ENCODE peak calls at places on chromosome 1, in five cellular contexts. P is ovary, W is esophagus muscularis mucosa, V is lower lobe of right lung, E is psoas muscle. C is an unnamed sample.

GRCh38 chr1:171844381-171844780 is 3.1 kb downstream of the DNM3 start:
- DNase-seq in E (no peak), P (no peak), W (no peak), V (no peak), C (no peak)

GRCh38 chr1:246784621-246785535 is 60.7 kb downstream of the SCCPDH start:
- DNase-seq in E (no peak), V (no peak), W (no peak), P (no peak), C (no peak)

GRCh38 chr1:162899422-162900168 is 38.6 kb upstream of the CCDC190 start:
- DNase-seq in P (no peak), W (no peak), E (no peak), V (no peak), C (peak; percentile 91)

GRCh38 chr1:154865442-154866256 is 4.4 kb downstream of the KCNN3 start:
- DNase-seq in W (no peak), V (no peak), E (peak; percentile 67), P (no peak), C (no peak)

GRCh38 chr1:108749081-108749480 is 2.6 kb downstream of the STXBP3 start:
- DNase-seq in E (no peak), P (no peak), W (no peak), V (no peak), C (no peak)

GRCh38 chr1:100736766-100737165 is 17.2 kb downstream of the VCAM1 start:
- DNase-seq in W (no peak), E (no peak), V (no peak), P (no peak), C (no peak)

GRCh38 chr1:112722601-112723510 is 7.7 kb upstream of the PPM1J start:
- DNase-seq in P (no peak), E (no peak), V (no peak), W (no peak), C (no peak)

GRCh38 chr1:179094826-179095225 is 13.0 kb downstream of the TOR3A start:
- DNase-seq in V (no peak), P (no peak), E (no peak), W (no peak), C (no peak)

GRCh38 chr1:92538048-92538412 is 51.3 kb upstream of the GFI1 start:
- DNase-seq in W (no peak), E (no peak), P (no peak), V (no peak), C (no peak)

GRCh38 chr1:156465747-156466365 is 34.7 kb downstream of the MEF2D start:
- DNase-seq in W (no peak), P (no peak), E (no peak), V (no peak), C (no peak)
- TF ChIP-seq CTCF in W (no peak), P (no peak), E (no peak), V (no peak), C (no peak)

GRCh38 chr1:29237906-29238600 is 1.7 kb downstream of the PTPRU start:
- DNase-seq in P (peak; percentile 61), E (peak; percentile 86), V (peak; percentile 70), W (no peak), C (no peak)

GRCh38 chr1:29236993-29237905 is 927 bp downstream of the PTPRU start:
- DNase-seq in W (no peak), P (peak; percentile 65), V (peak; percentile 74), E (peak; percentile 76), C (no peak)

GRCh38 chr1:29239142-29239541 is 2.8 kb downstream of the PTPRU start:
- DNase-seq in E (no peak), W (no peak), V (peak; percentile 80), P (no peak), C (peak; percentile 42)

GRCh38 chr1:29240400-29240837 is 4.1 kb downstream of the PTPRU start:
- DNase-seq in E (no peak), P (no peak), V (no peak), W (no peak), C (no peak)

GRCh38 chr1:29238601-29238964 is 2.3 kb downstream of the PTPRU start:
- DNase-seq in P (no peak), V (no peak), W (no peak), E (no peak), C (no peak)
- H3K4me3 ChIP-seq in P (peak overlapping the region; percentile 58), V (peak overlapping the region; percentile 73), W (peak overlapping the region; percentile 72), E (peak overlapping the region; percentile 83), C (peak overlapping the region; percentile 53)

DNA sequence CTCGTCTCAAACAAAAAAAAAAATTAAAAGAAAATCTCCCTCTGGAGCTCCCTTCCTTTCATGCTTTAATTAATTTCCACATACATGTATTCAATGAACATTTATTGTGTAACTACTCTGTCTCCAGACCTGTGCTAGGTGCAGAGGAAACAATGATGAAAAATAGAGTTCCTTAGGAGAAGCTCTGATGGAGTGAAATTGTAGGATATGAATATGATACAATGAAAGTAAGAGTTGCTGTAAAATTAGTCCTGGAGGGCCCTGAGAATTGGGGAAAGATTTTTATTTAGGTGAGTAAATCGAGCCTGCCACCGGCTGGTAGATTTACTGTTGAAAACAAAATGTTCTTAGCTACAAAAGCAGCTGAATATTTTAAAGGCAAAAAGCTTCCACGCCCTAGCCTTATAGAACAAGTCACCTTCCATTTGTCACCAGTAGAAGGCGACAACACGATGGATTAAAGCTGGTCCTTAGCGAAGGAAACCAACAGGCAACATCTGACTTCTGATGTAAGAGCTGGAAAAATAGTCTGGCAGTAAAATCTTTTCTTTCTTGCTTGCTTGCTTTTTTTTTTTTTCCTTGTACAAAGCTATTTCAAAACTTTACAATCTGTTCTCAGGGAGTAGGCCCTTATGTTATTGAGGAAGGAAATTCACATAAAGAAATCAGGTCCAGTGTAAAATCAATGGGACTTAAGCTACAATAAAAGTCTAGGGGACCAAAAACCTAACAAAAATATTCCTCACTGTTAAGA is 82.0 kb upstream of the ROR1 start:
- DNase-seq in P (no peak), V (no peak), W (no peak), E (no peak), C (peak; percentile 76)
- TF ChIP-seq CTCF in P (peak; percentile 72), V (peak; percentile 69), W (peak; percentile 69), E (peak; percentile 79), C (peak; percentile 77)

GRCh38 chr1:93813076-93813475 is 65.9 kb downstream of the DNTTIP2 start:
- DNase-seq in W (no peak), E (no peak), P (no peak), V (no peak), C (no peak)

GRCh38 chr1:93811646-93812045 is 67.4 kb downstream of the DNTTIP2 start:
- DNase-seq in E (no peak), P (no peak), W (no peak), V (no peak), C (peak; percentile 93)

GRCh38 chr1:93815738-93816110 is 63.3 kb downstream of the DNTTIP2 start:
- DNase-seq in V (no peak), W (peak; percentile 5), E (no peak), P (no peak), C (no peak)

GRCh38 chr1:93814795-93815737 is 63.9 kb downstream of the DNTTIP2 start:
- DNase-seq in P (no peak), E (no peak), W (peak; percentile 83), V (no peak), C (no peak)

GRCh38 chr1:93814059-93814794 is 64.8 kb downstream of the DNTTIP2 start:
- DNase-seq in V (no peak), W (peak; percentile 60), E (no peak), P (peak; percentile 40), C (no peak)
- H3K4me3 ChIP-seq in V (no peak overlapping the region), W (no peak overlapping the region), E (no peak overlapping the region), P (no peak overlapping the region), C (no peak overlapping the region)

GRCh38 chr1:150530491-150531159 is 15.1 kb downstream of the FALEC start:
- DNase-seq in W (no peak), P (no peak), V (no peak), E (no peak), C (no peak)

GRCh38 chr1:150536836-150537731 is 12.1 kb upstream of the ADAMTSL4 start:
- DNase-seq in W (no peak), P (no peak), V (no peak), E (no peak), C (no peak)

GRCh38 chr1:150532860-150533259 is 16.3 kb upstream of the ADAMTSL4 start:
- DNase-seq in E (no peak), V (no peak), W (no peak), P (no peak), C (no peak)

GRCh38 chr1:150535511-150536281 is 13.5 kb upstream of the ADAMTSL4 start:
- DNase-seq in P (no peak), E (no peak), W (no peak), V (no peak), C (peak; percentile 26)

GRCh38 chr1:150534002-150534401 is 15.2 kb upstream of the ADAMTSL4 start:
- DNase-seq in V (no peak), P (no peak), W (no peak), E (no peak), C (no peak)
- TF ChIP-seq CTCF in V (no peak), P (no peak), W (no peak), E (no peak), C (no peak)

C was measured in BJ.